ENCODE peak calls at places on chromosome 22, in eight cellular contexts. One of them, this sample, is unnamed.

GRCh38 chr22:41969110-41969646 is at the start of gene SEPTIN3:
- DNase-seq in IMR-90: no peak
- DNase-seq in CD4-positive, alpha-beta memory T cell: no peak
- DNase-seq in HEK293T: no peak
- DNase-seq in astrocyte of the hippocampus: no peak
- DNase-seq in Calu3: no peak
- DNase-seq in foreskin fibroblast: no peak
- DNase-seq in NCI-H1417: no peak
- DNase-seq in this sample: no peak

GRCh38 chr22:24592846-24593809 is at the start of gene LRRC75B:
- DNase-seq in foreskin fibroblast: peak
- DNase-seq in NCI-H1417: no peak
- DNase-seq in CD4-positive, alpha-beta memory T cell: no peak
- DNase-seq in IMR-90: peak
- DNase-seq in HEK293T: peak
- DNase-seq in astrocyte of the hippocampus: peak
- DNase-seq in Calu3: peak
- DNase-seq in this sample: peak

GRCh38 chr22:45966320-45966891 is 10.6 kb downstream of the WNT7B start:
- DNase-seq in NCI-H1417: peak
- DNase-seq in astrocyte of the hippocampus: peak
- DNase-seq in HEK293T: no peak
- DNase-seq in IMR-90: no peak
- DNase-seq in CD4-positive, alpha-beta memory T cell: no peak
- DNase-seq in Calu3: peak
- DNase-seq in foreskin fibroblast: no peak
- DNase-seq in this sample: no peak

GRCh38 chr22:46934746-46935491 is 172.5 kb downstream of the TBC1D22A start:
- DNase-seq in IMR-90: peak
- DNase-seq in CD4-positive, alpha-beta memory T cell: no peak
- DNase-seq in NCI-H1417: no peak
- DNase-seq in astrocyte of the hippocampus: peak
- DNase-seq in Calu3: peak
- DNase-seq in HEK293T: no peak
- DNase-seq in foreskin fibroblast: peak
- DNase-seq in this sample: peak

GRCh38 chr22:35506259-35506570 is 34.4 kb upstream of the RASD2 start:
- DNase-seq in NCI-H1417: no peak
- DNase-seq in foreskin fibroblast: no peak
- DNase-seq in HEK293T: no peak
- DNase-seq in astrocyte of the hippocampus: no peak
- DNase-seq in Calu3: no peak
- DNase-seq in CD4-positive, alpha-beta memory T cell: no peak
- DNase-seq in IMR-90: peak
- DNase-seq in this sample: no peak

GRCh38 chr22:49185312-49185969 is 642.2 kb downstream of the BRD1 start:
- DNase-seq in IMR-90: no peak
- DNase-seq in astrocyte of the hippocampus: no peak
- DNase-seq in foreskin fibroblast: no peak
- DNase-seq in NCI-H1417: no peak
- DNase-seq in HEK293T: no peak
- DNase-seq in CD4-positive, alpha-beta memory T cell: no peak
- DNase-seq in Calu3: no peak
- DNase-seq in this sample: no peak

GRCh38 chr22:48179571-48180546 is 1417.4 kb downstream of the TBC1D22A start:
- DNase-seq in foreskin fibroblast: no peak
- DNase-seq in CD4-positive, alpha-beta memory T cell: no peak
- DNase-seq in IMR-90: no peak
- DNase-seq in Calu3: no peak
- DNase-seq in HEK293T: no peak
- DNase-seq in astrocyte of the hippocampus: no peak
- DNase-seq in NCI-H1417: no peak
- DNase-seq in this sample: no peak

GRCh38 chr22:45996241-45997076 is 19.5 kb upstream of the WNT7B start:
- DNase-seq in astrocyte of the hippocampus: peak
- DNase-seq in foreskin fibroblast: peak
- DNase-seq in IMR-90: peak
- DNase-seq in NCI-H1417: no peak
- DNase-seq in CD4-positive, alpha-beta memory T cell: no peak
- DNase-seq in Calu3: no peak
- DNase-seq in HEK293T: no peak
- DNase-seq in this sample: no peak

GRCh38 chr22:22342697-22343602 is 98.4 kb downstream of the VPREB1 start:
- DNase-seq in astrocyte of the hippocampus: peak
- DNase-seq in NCI-H1417: peak
- DNase-seq in Calu3: peak
- DNase-seq in foreskin fibroblast: no peak
- DNase-seq in IMR-90: no peak
- DNase-seq in HEK293T: peak
- DNase-seq in CD4-positive, alpha-beta memory T cell: peak
- DNase-seq in this sample: peak

GRCh38 chr22:42918500-42918899 is 61.4 kb upstream of the ARFGAP3 start:
- DNase-seq in HEK293T: no peak
- DNase-seq in foreskin fibroblast: no peak
- DNase-seq in CD4-positive, alpha-beta memory T cell: no peak
- DNase-seq in IMR-90: no peak
- DNase-seq in Calu3: no peak
- DNase-seq in astrocyte of the hippocampus: no peak
- DNase-seq in NCI-H1417: no peak
- DNase-seq in this sample: no peak

GRCh38 chr22:24410110-24410856 is 17.1 kb upstream of the ADORA2A start:
- DNase-seq in HEK293T: no peak
- DNase-seq in Calu3: no peak
- DNase-seq in NCI-H1417: no peak
- DNase-seq in foreskin fibroblast: peak
- DNase-seq in CD4-positive, alpha-beta memory T cell: no peak
- DNase-seq in IMR-90: peak
- DNase-seq in astrocyte of the hippocampus: no peak
- DNase-seq in this sample: no peak

GRCh38 chr22:25282346-25282670 is 62.9 kb downstream of the CRYBB2 start:
- DNase-seq in IMR-90: no peak
- DNase-seq in Calu3: no peak
- DNase-seq in HEK293T: peak
- DNase-seq in astrocyte of the hippocampus: peak
- DNase-seq in NCI-H1417: no peak
- DNase-seq in foreskin fibroblast: no peak
- DNase-seq in CD4-positive, alpha-beta memory T cell: no peak
- DNase-seq in this sample: no peak